ENCODE peak calls at places on chromosomes 5 and 9, in seven cellular contexts. H is HTR-8/SVneo; L is stimulated activated CD8-positive, alpha-beta memory T cell treated with anti-CD3 and anti-CD28 coated beads, Interleukin-7, amount 100 ng/mL, for 1 hour; C is HEK293T; A is NCI-H1092 treated with DMSO at 0.1 percent for 48 hours; T is head of caudate nucleus; R is GM12892. Q is an unnamed sample.

GRCh38 chr9:124671861-124672260 is 99.2 kb downstream of the NR6A1 start:
- DNase-seq in L (no peak), T (no peak), C (no peak), A (no peak), R (no peak), H (no peak), Q (no peak)

GRCh38 chr9:131700076-131700475 is 39.8 kb downstream of the RAPGEF1 start:
- DNase-seq in T (no peak), A (no peak), C (no peak), L (no peak), H (no peak), R (no peak), Q (no peak)

GRCh38 chr9:124427281-124427680 is 12.0 kb upstream of the PSMB7 start:
- DNase-seq in C (no peak), T (no peak), H (no peak), A (no peak), L (no peak), R (no peak), Q (no peak)

GRCh38 chr9:72025956-72026355 is 34.5 kb downstream of the C9orf57 start:
- DNase-seq in R (no peak), L (no peak), T (no peak), H (no peak), C (no peak), A (no peak), Q (no peak)

GRCh38 chr5:67537439-67538342 is 341.1 kb upstream of the CD180 start:
- DNase-seq in T (no peak), L (no peak), A (no peak), H (no peak), R (no peak), C (no peak), Q (no peak)

GRCh38 chr9:82456621-82457020 is 468.0 kb downstream of the SPATA31D1 start:
- DNase-seq in C (no peak), A (no peak), T (no peak), R (no peak), H (peak; percentile 9), L (no peak), Q (no peak)

GRCh38 chr5:42745426-42745825 is 11.2 kb upstream of the CCDC152 start:
- DNase-seq in A (no peak), R (no peak), C (peak; percentile 30), L (no peak), H (no peak), T (no peak), Q (peak; percentile 11)

GRCh38 chr9:82597225-82598158 is 465.4 kb downstream of the RASEF start:
- DNase-seq in C (no peak), R (no peak), A (peak; percentile 83), L (no peak), T (no peak), H (no peak), Q (no peak)

GRCh38 chr5:138372653-138373052 is 20.2 kb downstream of the KDM3B start:
- DNase-seq in H (no peak), L (no peak), R (no peak), C (no peak), A (no peak), T (no peak), Q (no peak)

GRCh38 chr5:16570121-16570815 is 46.5 kb downstream of the RETREG1 start:
- DNase-seq in A (no peak), H (no peak), L (no peak), C (no peak), R (no peak), T (no peak), Q (no peak)

GRCh38 chr5:146484714-146485391 is 31.1 kb downstream of the GPR151 start:
- DNase-seq in L (no peak), A (no peak), H (no peak), R (no peak), T (no peak), C (no peak), Q (no peak)

GRCh38 chr5:177440211-177440989 is 6.2 kb upstream of the PRR7 start:
- DNase-seq in H (no peak), R (no peak), T (no peak), C (no peak), A (no peak), L (no peak), Q (no peak)

GRCh38 chr5:180105827-180106312 is 34.3 kb upstream of the RNF130 start:
- DNase-seq in C (no peak), L (no peak), H (no peak), R (no peak), T (no peak), A (no peak), Q (no peak)

GRCh38 chr9:129138476-129139232 is 27.4 kb downstream of the PTPA start:
- DNase-seq in A (no peak), H (no peak), T (no peak), C (no peak), L (no peak), R (no peak), Q (no peak)

GRCh38 chr5:154779105-154779504 is 23.9 kb downstream of the LARP1 start:
- DNase-seq in T (no peak), A (no peak), H (peak; percentile 75), R (no peak), L (no peak), C (no peak), Q (peak; percentile 76)

Q was measured in A549.